ENCODE peak calls at places on chromosomes 12 and 14, in four cellular contexts. E is heart left ventricle, R is B cell, W is fibroblast of villous mesenchyme. G is an unnamed sample.

GRCh38 chr12:29320295-29321090 is 60.5 kb downstream of the ERGIC2 start:
- DNase-seq in E (no peak), R (no peak), W (peak; percentile 58), G (no peak)

GRCh38 chr12:122282066-122282465 is 15.8 kb upstream of the VPS33A start:
- DNase-seq in E (no peak), R (no peak), W (peak; percentile 38), G (no peak)

GRCh38 chr14:71475916-71476315 is 456.3 kb upstream of the RGS6 start:
- DNase-seq in E (no peak), R (no peak), W (no peak), G (no peak)

GRCh38 chr14:53011053-53011462 is 60.2 kb upstream of the FERMT2 start:
- DNase-seq in E (peak; percentile 43), R (no peak), W (peak; percentile 99), G (no peak)

GRCh38 chr12:129903092-129903945 is 506 bp downstream of the TMEM132D start:
- DNase-seq in E (no peak), R (no peak), W (no peak), G (no peak)

GRCh38 chr14:51520087-51520486 is 131.6 kb upstream of the FRMD6 start:
- DNase-seq in E (no peak), R (no peak), W (no peak), G (no peak)

GRCh38 chr12:14952295-14952995 is 9.0 kb downstream of the ARHGDIB start:
- DNase-seq in E (peak; percentile 40), R (peak; percentile 75), W (peak; percentile 94), G (no peak)

GRCh38 chr14:53571990-53572389 is 384.6 kb downstream of the BMP4 start:
- DNase-seq in E (no peak), R (no peak), W (peak; percentile 56), G (no peak)

GRCh38 chr14:23104591-23105347 is at the start of gene CIROP:
- DNase-seq in E (no peak), R (no peak), W (no peak), G (no peak)

GRCh38 chr14:55077691-55078151 is 26.3 kb downstream of the MAPK1IP1L start:
- DNase-seq in E (no peak), R (no peak), W (peak; percentile 34), G (no peak)

GRCh38 chr12:31456562-31456961 is 130.6 kb upstream of the SINHCAF start:
- DNase-seq in E (no peak), R (no peak), W (no peak), G (no peak)

GRCh38 chr14:20568393-20568792 is 7.5 kb upstream of the RNASE9 start:
- DNase-seq in E (no peak), R (no peak), W (no peak), G (no peak)

GRCh38 chr14:103070971-103071542 is 13.0 kb upstream of the LBHD2 start:
- DNase-seq in E (no peak), R (no peak), W (no peak), G (no peak)

GRCh38 chr12:115660211-115660805 is 617.2 kb downstream of the MED13L start:
- DNase-seq in E (peak; percentile 67), R (no peak), W (peak; percentile 37), G (no peak)

GRCh38 chr14:64800000-64800399 is 79.7 kb downstream of the SPTB start:
- DNase-seq in E (peak; percentile 46), R (no peak), W (peak; percentile 31), G (peak; percentile 50)
- TF ChIP-seq CTCF in E (peak; percentile 46), R (peak; percentile 22), W (peak; percentile 61), G (peak; percentile 80)

GRCh38 chr14:106277503-106277902 is 751.1 kb downstream of the TMEM121 start:
- DNase-seq in E (no peak), R (no peak), W (no peak), G (no peak)
- TF ChIP-seq CTCF in E (peak; percentile 10), R (peak; percentile 74), W (no peak), G (no peak)

DNA sequence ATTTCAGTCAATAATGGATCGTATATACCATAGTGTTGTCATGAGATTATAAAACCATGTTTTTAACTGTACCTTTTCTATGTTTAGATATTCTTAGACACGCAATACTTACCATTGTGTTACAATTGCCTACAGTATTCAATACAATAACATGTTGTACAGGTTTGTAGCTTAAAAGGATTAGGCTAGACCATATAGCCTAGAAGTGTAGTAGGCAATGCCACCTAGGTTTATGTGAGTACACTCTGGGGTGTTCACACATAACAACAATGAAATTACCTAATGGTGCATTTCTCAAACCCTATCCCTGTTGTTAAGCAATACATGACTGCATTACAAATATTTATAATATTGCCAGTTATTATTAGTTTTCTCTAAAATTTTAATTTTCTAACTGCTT is 144.2 kb downstream of the KCNC2 start:
- DNase-seq in E (no peak), R (no peak), W (no peak), G (no peak)
- TF ChIP-seq CTCF in E (no peak), R (no peak), W (no peak), G (no peak)

DNA sequence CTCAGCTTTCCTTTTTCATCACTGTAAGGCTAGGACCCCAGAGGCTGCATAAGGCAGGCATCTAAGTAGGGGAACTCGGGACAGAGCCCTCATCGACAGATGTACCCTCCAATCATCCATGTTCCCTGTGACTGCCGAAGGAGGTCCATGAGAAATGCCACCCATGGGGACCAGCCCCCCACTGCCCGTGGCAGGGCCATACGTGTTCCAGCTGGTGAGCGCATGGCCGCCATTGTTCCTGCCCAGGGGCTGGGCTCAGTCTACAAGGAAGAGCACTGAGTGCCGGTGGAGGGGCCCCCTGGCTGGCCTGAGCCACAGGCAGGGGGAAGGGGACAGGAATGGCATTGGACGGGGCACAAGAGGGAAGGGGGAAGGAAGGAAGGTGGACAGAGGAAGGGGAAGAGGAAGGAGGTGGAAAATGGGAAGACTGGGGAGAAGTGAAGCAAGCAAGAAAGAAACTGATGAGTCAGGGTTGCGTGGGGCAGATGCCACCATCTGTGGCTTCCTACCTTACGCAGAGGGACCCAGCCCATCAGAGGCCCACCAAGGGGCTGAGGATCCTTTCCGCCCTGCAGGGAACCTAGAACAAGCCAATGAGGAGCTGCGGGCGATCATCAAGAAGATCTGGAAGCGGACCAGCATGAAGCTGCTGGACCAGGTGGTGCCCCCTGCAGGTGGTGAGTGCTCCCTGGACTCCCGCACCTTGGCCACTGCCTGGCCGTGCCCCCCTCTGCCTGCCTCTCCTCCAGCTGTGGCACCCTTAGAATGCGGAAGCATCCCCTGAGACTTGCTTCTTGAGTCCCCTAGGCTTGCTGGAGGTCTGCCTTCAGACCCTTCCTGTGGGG is 120.6 kb upstream of the FKBP4 start:
- DNase-seq in E (no peak), R (no peak), W (no peak), G (peak; percentile 38)
- TF ChIP-seq CTCF in E (no peak), R (no peak), W (peak; percentile 17), G (peak; percentile 51)

DNA sequence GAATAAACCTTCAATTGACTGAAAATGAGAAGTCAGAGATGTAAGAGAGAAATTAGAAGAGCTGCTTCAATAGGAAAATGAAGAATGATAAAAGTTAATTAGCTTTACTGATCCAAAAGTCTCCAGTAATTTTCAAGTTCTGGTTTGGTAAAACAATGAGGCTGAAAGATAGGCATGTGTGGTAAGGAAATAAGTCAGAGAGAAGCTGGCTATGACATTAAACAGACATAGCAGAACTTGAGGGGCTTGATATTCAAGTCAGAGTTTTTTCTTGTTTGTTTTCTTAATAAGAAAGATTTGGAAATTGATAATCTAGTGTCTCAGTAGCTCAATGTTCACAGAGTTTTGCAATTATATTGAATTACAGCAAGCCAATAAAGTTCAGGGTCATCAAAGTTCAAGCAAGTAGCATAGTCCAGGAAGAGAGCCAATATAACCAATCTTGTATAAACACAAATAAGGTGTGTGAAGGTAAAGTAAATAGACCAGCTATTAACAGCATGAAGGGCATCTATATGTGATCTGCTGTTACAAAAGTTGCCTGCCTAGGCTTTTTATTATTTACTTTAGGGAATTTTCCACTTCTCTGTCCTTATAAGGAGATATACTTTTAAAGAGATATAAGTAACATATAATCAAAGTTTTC is 1111.5 kb downstream of the TRHDE start:
- DNase-seq in E (no peak), R (no peak), W (no peak), G (no peak)
- TF ChIP-seq CTCF in E (no peak), R (no peak), W (no peak), G (no peak)

GRCh38 chr14:94536836-94537235 is 24.4 kb upstream of the SERPINA4 start:
- DNase-seq in E (no peak), R (no peak), W (no peak), G (no peak)
- TF ChIP-seq CTCF in E (no peak), R (no peak), W (no peak), G (no peak)

DNA sequence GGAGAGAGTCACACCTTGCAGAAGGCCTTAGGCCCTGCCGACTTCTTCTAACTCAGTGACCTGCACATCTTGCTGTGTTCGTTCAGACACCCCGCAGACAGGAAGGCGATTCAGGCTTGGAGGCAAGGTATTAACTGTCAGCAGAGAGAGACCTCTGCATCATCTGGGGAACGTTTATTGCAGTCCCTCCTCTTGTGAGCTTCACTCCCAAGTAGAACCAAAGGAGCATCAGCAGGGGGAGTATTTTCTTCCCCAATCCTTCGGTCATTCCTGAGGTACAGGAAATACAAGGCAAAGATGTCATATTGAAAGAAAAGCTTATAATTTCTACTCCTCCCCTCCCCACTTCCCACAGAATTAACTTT is 217.9 kb downstream of the CRADD start:
- DNase-seq in E (no peak), R (no peak), W (no peak), G (no peak)
- TF ChIP-seq CTCF in E (no peak), R (no peak), W (peak; percentile 36), G (no peak)

DNA sequence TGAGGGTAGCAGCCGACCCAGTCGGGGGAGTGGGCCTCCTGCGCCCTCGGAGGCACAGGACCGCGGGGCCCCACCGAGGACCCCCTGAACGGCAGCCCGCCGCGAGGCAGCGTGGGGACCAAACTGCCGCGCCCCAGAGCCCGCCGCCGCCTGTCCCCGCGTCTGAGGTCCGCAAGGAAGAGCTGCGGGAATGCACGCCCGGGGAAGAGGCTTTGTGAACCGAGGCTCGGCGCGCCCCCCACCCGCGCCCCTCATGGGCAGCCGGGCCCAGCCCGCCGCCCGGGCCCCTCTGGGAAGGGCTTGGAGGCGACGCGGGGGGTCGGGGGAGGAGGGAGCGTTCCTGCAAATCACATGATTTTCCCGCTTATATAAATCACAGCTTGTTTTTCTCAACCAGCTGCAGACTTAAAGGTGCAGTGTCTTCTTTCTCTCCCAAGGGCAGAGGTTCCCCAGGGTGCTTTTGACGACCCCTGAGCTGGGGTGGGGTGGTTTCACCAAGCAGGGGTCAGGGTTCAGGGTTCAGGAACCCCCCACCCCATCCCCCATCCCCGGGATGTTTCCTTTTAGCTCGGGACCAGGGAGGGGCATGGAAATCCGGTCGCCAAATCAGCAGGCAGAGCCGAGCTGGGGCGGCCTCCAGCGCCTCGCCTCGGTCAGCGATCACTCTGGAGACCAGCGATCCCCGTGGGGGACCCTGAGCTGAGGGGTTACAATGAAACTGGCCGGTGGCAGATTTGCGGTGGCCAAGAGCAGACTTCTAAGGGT is 44.7 kb upstream of the ATP23 start:
- DNase-seq in E (peak; percentile 86), R (peak; percentile 40), W (peak; percentile 81), G (peak; percentile 66)
- TF ChIP-seq CTCF in E (peak; percentile 57), R (no peak), W (peak; percentile 44), G (no peak)